ENCODE peak calls at places on chromosomes 1 and 21, in seven cellular contexts. One of them, this sample, is unnamed.

GRCh38 chr21:34807881-34808568 is 139.2 kb downstream of the CLIC6 start:
- DNase-seq in NCI-H1417: no peak
- DNase-seq in prostate gland: no peak
- DNase-seq in lower leg skin: peak; percentile 79
- DNase-seq in WTC11: no peak
- DNase-seq in aorta: peak; percentile 74
- DNase-seq in stimulated activated CD8-positive, alpha-beta memory T cell treated with anti-CD3 and anti-CD28 coated beads, Interleukin-15, amount 100 ng/mL, for 24 hours: peak; percentile 40
- DNase-seq in this sample: no peak

GRCh38 chr1:211910917-211911485 is 80.4 kb upstream of the LPGAT1 start:
- DNase-seq in lower leg skin: no peak
- DNase-seq in stimulated activated CD8-positive, alpha-beta memory T cell treated with anti-CD3 and anti-CD28 coated beads, Interleukin-15, amount 100 ng/mL, for 24 hours: no peak
- DNase-seq in NCI-H1417: no peak
- DNase-seq in WTC11: no peak
- DNase-seq in prostate gland: no peak
- DNase-seq in aorta: no peak
- DNase-seq in this sample: no peak

GRCh38 chr1:239276051-239276450 is 110.3 kb upstream of the CHRM3 start:
- DNase-seq in NCI-H1417: no peak
- DNase-seq in stimulated activated CD8-positive, alpha-beta memory T cell treated with anti-CD3 and anti-CD28 coated beads, Interleukin-15, amount 100 ng/mL, for 24 hours: no peak
- DNase-seq in lower leg skin: no peak
- DNase-seq in aorta: no peak
- DNase-seq in WTC11: no peak
- DNase-seq in prostate gland: no peak
- DNase-seq in this sample: no peak

GRCh38 chr1:14366361-14367018 is 232.0 kb upstream of the KAZN start:
- DNase-seq in aorta: peak; percentile 57
- DNase-seq in WTC11: peak; percentile 27
- DNase-seq in prostate gland: no peak
- DNase-seq in NCI-H1417: peak; percentile 35
- DNase-seq in stimulated activated CD8-positive, alpha-beta memory T cell treated with anti-CD3 and anti-CD28 coated beads, Interleukin-15, amount 100 ng/mL, for 24 hours: no peak
- DNase-seq in lower leg skin: no peak
- DNase-seq in this sample: no peak

GRCh38 chr1:154779563-154780189 is 90.4 kb downstream of the KCNN3 start:
- DNase-seq in aorta: peak; percentile 30
- DNase-seq in prostate gland: no peak
- DNase-seq in NCI-H1417: no peak
- DNase-seq in lower leg skin: no peak
- DNase-seq in stimulated activated CD8-positive, alpha-beta memory T cell treated with anti-CD3 and anti-CD28 coated beads, Interleukin-15, amount 100 ng/mL, for 24 hours: no peak
- DNase-seq in WTC11: no peak
- DNase-seq in this sample: no peak

GRCh38 chr1:46128336-46128735 is 4.1 kb downstream of the PIK3R3 start:
- DNase-seq in aorta: no peak
- DNase-seq in stimulated activated CD8-positive, alpha-beta memory T cell treated with anti-CD3 and anti-CD28 coated beads, Interleukin-15, amount 100 ng/mL, for 24 hours: no peak
- DNase-seq in lower leg skin: no peak
- DNase-seq in prostate gland: no peak
- DNase-seq in WTC11: no peak
- DNase-seq in NCI-H1417: no peak
- DNase-seq in this sample: no peak

GRCh38 chr1:11979453-11979817 is 809 bp upstream of the MFN2 start:
- DNase-seq in stimulated activated CD8-positive, alpha-beta memory T cell treated with anti-CD3 and anti-CD28 coated beads, Interleukin-15, amount 100 ng/mL, for 24 hours: no peak
- DNase-seq in aorta: peak; percentile 69
- DNase-seq in prostate gland: no peak
- DNase-seq in WTC11: peak; percentile 33
- DNase-seq in lower leg skin: no peak
- DNase-seq in NCI-H1417: peak; percentile 88
- DNase-seq in this sample: no peak

GRCh38 chr1:184945678-184946412 is 28.5 kb downstream of the NIBAN1 start:
- DNase-seq in NCI-H1417: no peak
- DNase-seq in lower leg skin: no peak
- DNase-seq in WTC11: no peak
- DNase-seq in prostate gland: no peak
- DNase-seq in stimulated activated CD8-positive, alpha-beta memory T cell treated with anti-CD3 and anti-CD28 coated beads, Interleukin-15, amount 100 ng/mL, for 24 hours: no peak
- DNase-seq in aorta: no peak
- DNase-seq in this sample: no peak

GRCh38 chr1:23864801-23865542 is 3.1 kb downstream of the FUCA1 start:
- DNase-seq in aorta: no peak
- DNase-seq in NCI-H1417: no peak
- DNase-seq in prostate gland: no peak
- DNase-seq in stimulated activated CD8-positive, alpha-beta memory T cell treated with anti-CD3 and anti-CD28 coated beads, Interleukin-15, amount 100 ng/mL, for 24 hours: no peak
- DNase-seq in lower leg skin: no peak
- DNase-seq in WTC11: no peak
- DNase-seq in this sample: no peak

This sample was measured in body of pancreas.